ENCODE peak calls at places on chromosomes 13 and 19, in nine cellular contexts. One of them, this sample, is unnamed.

GRCh38 chr13:44989941-44990340 is 603 bp downstream of the GPALPP1 start:
- DNase-seq in AG10803: peak
- DNase-seq in upper lobe of left lung: no peak
- DNase-seq in endothelial cell: no peak
- DNase-seq in AG04449: no peak
- DNase-seq in lower lobe of right lung: no peak
- DNase-seq in MCF 10A: no peak
- DNase-seq in nephron progenitor cell: no peak
- DNase-seq in Peyer's patch: no peak
- DNase-seq in this sample: no peak

GRCh38 chr19:41563847-41564514 is 12.0 kb upstream of the CEACAM21 start:
- DNase-seq in MCF 10A: peak
- DNase-seq in AG04449: no peak
- DNase-seq in Peyer's patch: no peak
- DNase-seq in nephron progenitor cell: no peak
- DNase-seq in upper lobe of left lung: no peak
- DNase-seq in endothelial cell: no peak
- DNase-seq in lower lobe of right lung: no peak
- DNase-seq in AG10803: no peak
- DNase-seq in this sample: peak

GRCh38 chr13:30340367-30341184 is 33.2 kb upstream of the KATNAL1 start:
- DNase-seq in upper lobe of left lung: peak
- DNase-seq in MCF 10A: peak
- DNase-seq in lower lobe of right lung: no peak
- DNase-seq in nephron progenitor cell: no peak
- DNase-seq in AG10803: peak
- DNase-seq in endothelial cell: no peak
- DNase-seq in Peyer's patch: peak
- DNase-seq in AG04449: peak
- DNase-seq in this sample: no peak

GRCh38 chr13:101915333-101915732 is 462.9 kb downstream of the ITGBL1 start:
- DNase-seq in endothelial cell: no peak
- DNase-seq in AG04449: no peak
- DNase-seq in lower lobe of right lung: no peak
- DNase-seq in nephron progenitor cell: no peak
- DNase-seq in Peyer's patch: no peak
- DNase-seq in MCF 10A: no peak
- DNase-seq in AG10803: no peak
- DNase-seq in upper lobe of left lung: no peak
- DNase-seq in this sample: peak

GRCh38 chr19:16161848-16162247 is 11.5 kb downstream of the CIB3 start:
- DNase-seq in endothelial cell: no peak
- DNase-seq in AG04449: no peak
- DNase-seq in MCF 10A: peak
- DNase-seq in nephron progenitor cell: no peak
- DNase-seq in Peyer's patch: no peak
- DNase-seq in upper lobe of left lung: no peak
- DNase-seq in lower lobe of right lung: no peak
- DNase-seq in AG10803: peak
- DNase-seq in this sample: no peak

GRCh38 chr19:38473201-38473600 is 39.7 kb downstream of the RYR1 start:
- DNase-seq in AG04449: no peak
- DNase-seq in nephron progenitor cell: no peak
- DNase-seq in MCF 10A: no peak
- DNase-seq in AG10803: no peak
- DNase-seq in upper lobe of left lung: no peak
- DNase-seq in endothelial cell: no peak
- DNase-seq in lower lobe of right lung: no peak
- DNase-seq in Peyer's patch: no peak
- DNase-seq in this sample: no peak

GRCh38 chr13:67367385-67367784 is 137.2 kb upstream of the PCDH9 start:
- DNase-seq in nephron progenitor cell: no peak
- DNase-seq in endothelial cell: no peak
- DNase-seq in AG04449: no peak
- DNase-seq in Peyer's patch: no peak
- DNase-seq in MCF 10A: no peak
- DNase-seq in upper lobe of left lung: no peak
- DNase-seq in AG10803: no peak
- DNase-seq in lower lobe of right lung: no peak
- DNase-seq in this sample: no peak

GRCh38 chr13:100544866-100545683 is 43.5 kb downstream of the GGACT start:
- DNase-seq in lower lobe of right lung: peak
- DNase-seq in MCF 10A: peak
- DNase-seq in AG04449: no peak
- DNase-seq in Peyer's patch: no peak
- DNase-seq in upper lobe of left lung: peak
- DNase-seq in AG10803: no peak
- DNase-seq in endothelial cell: no peak
- DNase-seq in nephron progenitor cell: no peak
- DNase-seq in this sample: no peak

GRCh38 chr13:108494991-108495661 is 134.3 kb upstream of the MYO16 start:
- DNase-seq in lower lobe of right lung: no peak
- DNase-seq in AG10803: no peak
- DNase-seq in endothelial cell: peak
- DNase-seq in Peyer's patch: no peak
- DNase-seq in AG04449: no peak
- DNase-seq in MCF 10A: no peak
- DNase-seq in nephron progenitor cell: no peak
- DNase-seq in upper lobe of left lung: no peak
- DNase-seq in this sample: peak

GRCh38 chr13:50838031-50838430 is 5.5 kb downstream of the DLEU7 start:
- DNase-seq in MCF 10A: no peak
- DNase-seq in AG10803: peak
- DNase-seq in lower lobe of right lung: no peak
- DNase-seq in Peyer's patch: no peak
- DNase-seq in nephron progenitor cell: no peak
- DNase-seq in endothelial cell: no peak
- DNase-seq in AG04449: no peak
- DNase-seq in upper lobe of left lung: no peak
- DNase-seq in this sample: no peak

GRCh38 chr13:25231537-25231936 is 55.8 kb downstream of the MTMR6 start:
- DNase-seq in AG10803: no peak
- DNase-seq in endothelial cell: no peak
- DNase-seq in lower lobe of right lung: no peak
- DNase-seq in nephron progenitor cell: no peak
- DNase-seq in MCF 10A: no peak
- DNase-seq in Peyer's patch: no peak
- DNase-seq in AG04449: no peak
- DNase-seq in upper lobe of left lung: no peak
- DNase-seq in this sample: no peak

GRCh38 chr19:8491574-8491973 is 10.9 kb downstream of the PRAM1 start:
- DNase-seq in endothelial cell: no peak
- DNase-seq in lower lobe of right lung: no peak
- DNase-seq in AG04449: no peak
- DNase-seq in AG10803: no peak
- DNase-seq in MCF 10A: no peak
- DNase-seq in Peyer's patch: no peak
- DNase-seq in nephron progenitor cell: no peak
- DNase-seq in upper lobe of left lung: no peak
- DNase-seq in this sample: no peak

GRCh38 chr19:4018775-4019504 is 11.4 kb downstream of the PIAS4 start:
- DNase-seq in upper lobe of left lung: no peak
- DNase-seq in AG10803: no peak
- DNase-seq in nephron progenitor cell: no peak
- DNase-seq in endothelial cell: no peak
- DNase-seq in lower lobe of right lung: no peak
- DNase-seq in AG04449: no peak
- DNase-seq in Peyer's patch: no peak
- DNase-seq in MCF 10A: no peak
- DNase-seq in this sample: no peak

GRCh38 chr13:93476175-93476574 is 249.6 kb downstream of the GPC6 start:
- DNase-seq in MCF 10A: peak
- DNase-seq in AG04449: peak
- DNase-seq in lower lobe of right lung: no peak
- DNase-seq in AG10803: peak
- DNase-seq in nephron progenitor cell: no peak
- DNase-seq in upper lobe of left lung: no peak
- DNase-seq in endothelial cell: no peak
- DNase-seq in Peyer's patch: no peak
- DNase-seq in this sample: no peak

GRCh38 chr13:72437458-72437857 is 290.0 kb downstream of the MZT1 start:
- DNase-seq in MCF 10A: no peak
- DNase-seq in Peyer's patch: no peak
- DNase-seq in upper lobe of left lung: no peak
- DNase-seq in AG10803: peak
- DNase-seq in endothelial cell: no peak
- DNase-seq in AG04449: peak
- DNase-seq in lower lobe of right lung: no peak
- DNase-seq in nephron progenitor cell: no peak
- DNase-seq in this sample: no peak

GRCh38 chr13:113511361-113511760 is 20.9 kb upstream of the DCUN1D2 start:
- DNase-seq in AG04449: no peak
- DNase-seq in nephron progenitor cell: no peak
- DNase-seq in AG10803: no peak
- DNase-seq in endothelial cell: no peak
- DNase-seq in Peyer's patch: no peak
- DNase-seq in upper lobe of left lung: no peak
- DNase-seq in MCF 10A: no peak
- DNase-seq in lower lobe of right lung: no peak
- DNase-seq in this sample: no peak

GRCh38 chr13:113508531-113509254 is 18.2 kb upstream of the DCUN1D2 start:
- DNase-seq in nephron progenitor cell: no peak
- DNase-seq in upper lobe of left lung: peak
- DNase-seq in AG04449: no peak
- DNase-seq in AG10803: no peak
- DNase-seq in Peyer's patch: no peak
- DNase-seq in endothelial cell: no peak
- DNase-seq in lower lobe of right lung: peak
- DNase-seq in MCF 10A: no peak
- DNase-seq in this sample: no peak

GRCh38 chr13:113507564-113508210 is 17.2 kb upstream of the DCUN1D2 start:
- DNase-seq in Peyer's patch: no peak
- DNase-seq in nephron progenitor cell: no peak
- DNase-seq in endothelial cell: no peak
- DNase-seq in lower lobe of right lung: no peak
- DNase-seq in AG04449: no peak
- DNase-seq in AG10803: no peak
- DNase-seq in upper lobe of left lung: no peak
- DNase-seq in MCF 10A: no peak
- DNase-seq in this sample: no peak

GRCh38 chr13:113510871-113511270 is 20.4 kb upstream of the DCUN1D2 start:
- DNase-seq in AG04449: no peak
- DNase-seq in Peyer's patch: no peak
- DNase-seq in MCF 10A: no peak
- DNase-seq in endothelial cell: no peak
- DNase-seq in AG10803: no peak
- DNase-seq in nephron progenitor cell: no peak
- DNase-seq in lower lobe of right lung: no peak
- DNase-seq in upper lobe of left lung: no peak
- DNase-seq in this sample: no peak

DNA sequence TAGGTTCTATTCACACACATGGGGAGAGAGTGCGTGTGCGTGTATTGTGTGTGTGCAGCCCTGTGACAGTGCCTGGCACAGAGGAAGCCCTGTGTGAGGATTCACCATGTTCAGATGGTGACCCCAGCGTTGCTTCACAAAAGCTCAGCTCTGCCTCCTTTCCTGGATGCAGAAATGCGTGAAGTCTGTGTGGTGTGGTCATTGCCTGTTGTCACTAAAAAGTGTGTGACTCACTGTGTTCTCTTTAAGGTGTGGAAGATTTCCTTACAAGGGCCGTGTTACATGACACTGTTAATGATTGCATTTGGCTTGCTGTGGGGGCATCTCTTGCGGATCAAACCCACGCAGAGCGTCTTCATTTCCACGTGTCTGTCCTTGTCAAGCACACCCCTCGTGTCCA is 19.5 kb upstream of the DCUN1D2 start:
- DNase-seq in nephron progenitor cell: no peak
- DNase-seq in AG10803: no peak
- DNase-seq in AG04449: no peak
- DNase-seq in Peyer's patch: no peak
- DNase-seq in upper lobe of left lung: no peak
- DNase-seq in lower lobe of right lung: no peak
- DNase-seq in MCF 10A: no peak
- DNase-seq in endothelial cell: no peak
- DNase-seq in this sample: no peak
- TF ChIP-seq CTCF in nephron progenitor cell: no peak
- TF ChIP-seq CTCF in AG10803: no peak
- TF ChIP-seq CTCF in AG04449: no peak
- TF ChIP-seq CTCF in Peyer's patch: no peak
- TF ChIP-seq CTCF in upper lobe of left lung: no peak
- TF ChIP-seq CTCF in lower lobe of right lung: no peak
- TF ChIP-seq CTCF in MCF 10A: no peak
- TF ChIP-seq CTCF in endothelial cell: no peak
- TF ChIP-seq CTCF in this sample: no peak

GRCh38 chr19:19064098-19064722 is 416 bp downstream of the SLC25A42 start:
- DNase-seq in AG10803: no peak
- DNase-seq in endothelial cell: peak
- DNase-seq in nephron progenitor cell: no peak
- DNase-seq in Peyer's patch: no peak
- DNase-seq in MCF 10A: no peak
- DNase-seq in AG04449: no peak
- DNase-seq in upper lobe of left lung: no peak
- DNase-seq in lower lobe of right lung: no peak
- DNase-seq in this sample: no peak
- TF ChIP-seq CTCF in AG10803: peak
- TF ChIP-seq CTCF in endothelial cell: peak
- TF ChIP-seq CTCF in nephron progenitor cell: no peak
- TF ChIP-seq CTCF in Peyer's patch: peak
- TF ChIP-seq CTCF in MCF 10A: no peak
- TF ChIP-seq CTCF in AG04449: peak
- TF ChIP-seq CTCF in upper lobe of left lung: peak
- TF ChIP-seq CTCF in lower lobe of right lung: peak
- TF ChIP-seq CTCF in this sample: peak

DNA sequence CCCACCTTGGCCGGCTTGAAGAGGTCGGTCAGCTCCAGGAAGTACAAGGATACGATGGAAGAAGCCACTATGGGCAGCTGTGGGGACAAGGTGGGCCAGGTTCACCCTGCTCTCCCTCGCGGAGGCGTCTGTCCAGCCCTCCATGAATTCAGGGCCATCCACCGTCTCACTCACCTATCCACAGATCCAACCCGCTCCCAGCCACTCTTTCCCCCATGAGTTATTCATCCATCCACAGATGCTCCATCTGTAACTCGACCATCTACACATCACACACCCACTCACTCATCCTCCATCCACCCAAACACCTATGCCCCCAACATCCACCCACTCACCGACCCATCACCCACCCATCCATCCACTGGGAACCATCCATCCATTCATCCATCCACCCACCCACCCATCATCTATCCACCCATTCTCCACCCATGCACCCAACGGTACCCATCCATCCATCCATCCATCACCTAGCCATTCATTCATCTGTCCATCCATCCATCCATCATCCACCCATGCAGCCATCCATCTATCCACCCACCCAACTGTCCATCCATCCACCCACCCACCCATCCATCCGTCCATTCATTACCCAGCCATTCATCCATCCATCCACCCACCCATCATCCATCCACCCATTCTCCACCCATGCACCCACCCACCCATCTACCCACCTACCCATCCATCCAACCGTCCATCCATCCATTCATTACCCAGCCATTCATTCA is 5.8 kb downstream of the PLPPR3 start:
- DNase-seq in Peyer's patch: no peak
- DNase-seq in nephron progenitor cell: no peak
- DNase-seq in upper lobe of left lung: no peak
- DNase-seq in AG10803: no peak
- DNase-seq in AG04449: no peak
- DNase-seq in endothelial cell: no peak
- DNase-seq in MCF 10A: no peak
- DNase-seq in lower lobe of right lung: no peak
- DNase-seq in this sample: no peak
- TF ChIP-seq CTCF in Peyer's patch: no peak
- TF ChIP-seq CTCF in nephron progenitor cell: no peak
- TF ChIP-seq CTCF in upper lobe of left lung: no peak
- TF ChIP-seq CTCF in AG10803: no peak
- TF ChIP-seq CTCF in AG04449: no peak
- TF ChIP-seq CTCF in endothelial cell: no peak
- TF ChIP-seq CTCF in MCF 10A: no peak
- TF ChIP-seq CTCF in lower lobe of right lung: no peak
- TF ChIP-seq CTCF in this sample: no peak

GRCh38 chr13:96172066-96172465 is 82.2 kb downstream of the HS6ST3 start:
- DNase-seq in MCF 10A: peak
- DNase-seq in upper lobe of left lung: no peak
- DNase-seq in Peyer's patch: no peak
- DNase-seq in AG10803: no peak
- DNase-seq in AG04449: no peak
- DNase-seq in endothelial cell: no peak
- DNase-seq in nephron progenitor cell: no peak
- DNase-seq in lower lobe of right lung: no peak
- DNase-seq in this sample: no peak
- TF ChIP-seq CTCF in MCF 10A: no peak
- TF ChIP-seq CTCF in upper lobe of left lung: no peak
- TF ChIP-seq CTCF in Peyer's patch: no peak
- TF ChIP-seq CTCF in AG10803: no peak
- TF ChIP-seq CTCF in AG04449: no peak
- TF ChIP-seq CTCF in endothelial cell: no peak
- TF ChIP-seq CTCF in nephron progenitor cell: no peak
- TF ChIP-seq CTCF in lower lobe of right lung: no peak
- TF ChIP-seq CTCF in this sample: no peak

This sample was measured in neural progenitor cell.